ENCODE peak calls at places on chromosome 5, in five cellular contexts. X, W, T, M and Q are unnamed samples.

GRCh38 chr5:93164690-93165089 is 416.3 kb downstream of the NR2F1-AS1 start:
- DNase-seq in X (peak), W (no peak), T (no peak), M (peak), Q (no peak)

GRCh38 chr5:124061663-124062062 is 549.7 kb downstream of the CSNK1G3 start:
- DNase-seq in X (peak), W (no peak), T (peak), M (peak), Q (no peak)

GRCh38 chr5:9652295-9652694 is 22.1 kb upstream of the TAS2R1 start:
- DNase-seq in X (no peak), W (no peak), T (no peak), M (no peak), Q (no peak)

GRCh38 chr5:59768204-59769040 is 125.1 kb downstream of the PDE4D start:
- DNase-seq in X (peak), W (no peak), T (peak), M (peak), Q (no peak)

GRCh38 chr5:53030828-53031425 is 41.8 kb downstream of the ITGA2 start:
- DNase-seq in X (no peak), W (no peak), T (no peak), M (no peak), Q (no peak)

GRCh38 chr5:156411-157072 is 34.8 kb upstream of the LRRC14B start:
- DNase-seq in X (no peak), W (no peak), T (no peak), M (no peak), Q (no peak)

GRCh38 chr5:113190347-113190746 is 213.7 kb downstream of the DCP2 start:
- DNase-seq in X (no peak), W (no peak), T (no peak), M (no peak), Q (no peak)

GRCh38 chr5:164364237-164364636 is 858.8 kb downstream of the MAT2B start:
- DNase-seq in X (no peak), W (no peak), T (no peak), M (no peak), Q (no peak)

GRCh38 chr5:106521701-106522100 is 1149.0 kb downstream of the EFNA5 start:
- DNase-seq in X (no peak), W (no peak), T (no peak), M (no peak), Q (no peak)

GRCh38 chr5:106401561-106401960 is 1269.2 kb downstream of the EFNA5 start:
- DNase-seq in X (no peak), W (no peak), T (no peak), M (no peak), Q (no peak)

GRCh38 chr5:113336975-113337374 is 97.8 kb downstream of the TSSK1B start:
- DNase-seq in X (no peak), W (peak), T (no peak), M (peak), Q (no peak)

GRCh38 chr5:367358-368130 is 46.0 kb downstream of the AHRR start:
- DNase-seq in X (peak), W (no peak), T (no peak), M (peak), Q (no peak)

GRCh38 chr5:1727571-1727970 is 72.1 kb downstream of the MRPL36 start:
- DNase-seq in X (no peak), W (no peak), T (peak), M (no peak), Q (no peak)

GRCh38 chr5:90135979-90136378 is 273.6 kb downstream of the CETN3 start:
- DNase-seq in X (peak), W (peak), T (no peak), M (peak), Q (no peak)

GRCh38 chr5:74631088-74631960 is 9.2 kb downstream of the ENC1 start:
- DNase-seq in X (no peak), W (peak), T (no peak), M (no peak), Q (no peak)

GRCh38 chr5:38151878-38152277 is 106.5 kb upstream of the EGFLAM start:
- DNase-seq in X (no peak), W (no peak), T (no peak), M (no peak), Q (no peak)

GRCh38 chr5:24407486-24407885 is 237.3 kb downstream of the CDH10 start:
- DNase-seq in X (no peak), W (no peak), T (no peak), M (no peak), Q (no peak)

GRCh38 chr5:1325191-1325741 is 19.6 kb downstream of the CLPTM1L start:
- DNase-seq in X (no peak), W (no peak), T (no peak), M (no peak), Q (no peak)

GRCh38 chr5:143966280-143966679 is 154.3 kb downstream of the HMHB1 start:
- DNase-seq in X (no peak), W (no peak), T (no peak), M (no peak), Q (no peak)

GRCh38 chr5:154793599-154794524 is 38.7 kb downstream of the LARP1 start:
- DNase-seq in X (no peak), W (no peak), T (no peak), M (no peak), Q (no peak)

GRCh38 chr5:6378128-6379023 is at the start of gene MED10:
- DNase-seq in X (peak), W (peak), T (peak), M (peak), Q (peak)
- TF ChIP-seq POLR2A in X (peak), W (peak), T (no peak), M (peak), Q (peak)

GRCh38 chr5:16582081-16582480 is 34.7 kb downstream of the RETREG1 start:
- DNase-seq in X (no peak), W (no peak), T (no peak), M (no peak), Q (no peak)

GRCh38 chr5:16580382-16580781 is 36.4 kb downstream of the RETREG1 start:
- DNase-seq in X (no peak), W (no peak), T (no peak), M (no peak), Q (no peak)

GRCh38 chr5:16588434-16589214 is 28.2 kb downstream of the RETREG1 start:
- DNase-seq in X (no peak), W (no peak), T (no peak), M (no peak), Q (no peak)

GRCh38 chr5:16589658-16590057 is 27.1 kb downstream of the RETREG1 start:
- DNase-seq in X (no peak), W (no peak), T (no peak), M (no peak), Q (no peak)

DNA sequence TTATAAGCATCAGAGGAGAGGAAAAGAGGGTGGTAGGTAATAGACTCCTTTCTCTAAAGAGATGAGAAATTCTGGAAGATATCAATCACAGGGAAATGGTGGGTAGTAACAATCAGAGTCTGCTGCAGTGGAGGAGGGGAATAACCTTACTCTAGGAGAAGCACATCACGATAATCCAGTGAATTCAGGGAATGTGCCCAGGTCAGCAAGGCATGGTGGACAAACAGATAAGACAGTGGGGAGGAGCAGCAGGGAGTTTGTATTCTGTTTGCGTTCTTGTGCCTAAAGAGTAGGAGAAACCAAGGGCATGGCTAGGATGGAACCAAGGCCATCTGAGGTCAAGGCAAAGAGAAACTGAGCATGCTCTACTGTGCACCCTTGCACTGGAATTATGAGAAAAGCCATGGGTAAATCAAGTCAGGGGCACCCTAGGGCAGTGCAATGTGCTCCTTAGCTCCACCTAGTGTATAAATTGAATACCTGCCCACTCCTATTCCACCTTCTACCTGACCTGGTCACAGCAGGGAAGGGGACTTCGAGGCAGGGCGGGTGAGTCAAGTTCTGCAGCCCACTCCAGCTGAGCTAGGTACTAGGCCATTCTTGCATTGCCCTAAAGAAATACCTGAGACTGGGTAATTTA is 31.6 kb downstream of the RETREG1 start:
- DNase-seq in X (no peak), W (no peak), T (no peak), M (no peak), Q (no peak)
- TF ChIP-seq CTCF in X (peak), W (peak), T (no peak), M (no peak), Q (no peak)

GRCh38 chr5:179697993-179698934 is 503 bp upstream of the CANX start:
- DNase-seq in X (peak), W (peak), T (peak), M (peak), Q (peak)
- TF ChIP-seq POLR2A in X (peak), W (peak), T (no peak), M (peak), Q (no peak)

GRCh38 chr5:135204151-135204600 is 170.1 kb upstream of the PITX1 start:
- DNase-seq in X (no peak), W (peak), T (no peak), M (no peak), Q (no peak)
- TF ChIP-seq CTCF in X (peak), W (peak), T (no peak), M (peak), Q (no peak)

DNA sequence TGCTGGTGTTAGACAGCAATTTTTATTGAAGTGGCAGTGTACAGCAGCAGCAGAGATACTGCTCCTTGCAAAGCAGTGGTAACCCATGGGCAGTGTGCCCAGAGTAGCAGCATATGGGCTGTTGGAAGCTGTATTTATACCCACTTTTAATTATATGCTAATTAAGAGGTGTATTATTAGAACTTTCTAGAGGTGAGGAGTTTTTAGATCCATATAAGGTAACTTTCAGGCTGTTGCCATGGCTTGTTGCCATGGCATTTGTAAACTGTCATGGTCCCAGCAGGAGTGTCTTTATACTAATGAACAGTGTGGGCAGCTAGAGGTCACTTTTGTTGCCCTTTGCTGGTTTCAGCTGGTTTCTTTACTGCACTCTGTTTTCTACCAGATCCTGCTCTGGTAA is 3.7 kb upstream of the PJA2 start:
- DNase-seq in X (peak), W (no peak), T (peak), M (peak), Q (no peak)
- TF ChIP-seq POLR2A in X (no peak), W (no peak), T (no peak), M (no peak), Q (no peak)

GRCh38 chr5:171226864-171227263 is 82.2 kb upstream of the TLX3 start:
- DNase-seq in X (no peak), W (no peak), T (no peak), M (no peak), Q (no peak)

GRCh38 chr5:171221931-171222330 is 87.1 kb upstream of the TLX3 start:
- DNase-seq in X (no peak), W (no peak), T (no peak), M (no peak), Q (no peak)

GRCh38 chr5:171223927-171224326 is 85.1 kb upstream of the TLX3 start:
- DNase-seq in X (no peak), W (no peak), T (no peak), M (no peak), Q (no peak)

GRCh38 chr5:171226096-171226495 is 83.0 kb upstream of the TLX3 start:
- DNase-seq in X (no peak), W (no peak), T (no peak), M (no peak), Q (no peak)
- TF ChIP-seq CTCF in X (no peak), W (peak), T (no peak), M (no peak), Q (no peak)

DNA sequence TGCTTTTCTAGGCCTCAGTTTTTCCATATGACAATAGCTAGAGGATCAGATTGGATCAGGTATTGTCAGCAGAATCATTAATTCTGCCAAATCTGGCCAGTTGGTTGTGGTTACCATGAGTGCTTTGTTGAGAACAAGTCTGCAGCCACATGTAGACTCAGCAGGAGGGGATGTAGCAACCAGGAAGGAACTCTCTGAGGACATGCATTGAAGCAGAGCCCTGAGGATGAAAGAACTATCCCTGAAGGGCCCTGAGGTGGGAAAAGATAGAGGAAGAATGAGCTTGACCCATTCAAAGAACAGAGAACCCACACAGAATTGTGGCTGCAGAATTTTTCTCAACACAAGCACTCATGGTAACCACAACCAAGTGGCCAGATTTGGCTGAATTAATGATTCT is 60.1 kb upstream of the AFAP1L1 start:
- DNase-seq in X (no peak), W (no peak), T (no peak), M (no peak), Q (no peak)
- TF ChIP-seq POLR2A in X (no peak), W (no peak), T (no peak), M (no peak), Q (no peak)

GRCh38 chr5:109689740-109690455 is at the start of gene MAN2A1:
- DNase-seq in X (peak), W (peak), T (peak), M (peak), Q (peak)

GRCh38 chr5:109692852-109693251 is 3.1 kb downstream of the MAN2A1 start:
- DNase-seq in X (peak), W (no peak), T (no peak), M (peak), Q (no peak)

GRCh38 chr5:109690456-109691247 is 925 bp downstream of the MAN2A1 start:
- DNase-seq in X (peak), W (peak), T (peak), M (peak), Q (no peak)

GRCh38 chr5:109692011-109692410 is 2.3 kb downstream of the MAN2A1 start:
- DNase-seq in X (no peak), W (peak), T (no peak), M (no peak), Q (no peak)

DNA sequence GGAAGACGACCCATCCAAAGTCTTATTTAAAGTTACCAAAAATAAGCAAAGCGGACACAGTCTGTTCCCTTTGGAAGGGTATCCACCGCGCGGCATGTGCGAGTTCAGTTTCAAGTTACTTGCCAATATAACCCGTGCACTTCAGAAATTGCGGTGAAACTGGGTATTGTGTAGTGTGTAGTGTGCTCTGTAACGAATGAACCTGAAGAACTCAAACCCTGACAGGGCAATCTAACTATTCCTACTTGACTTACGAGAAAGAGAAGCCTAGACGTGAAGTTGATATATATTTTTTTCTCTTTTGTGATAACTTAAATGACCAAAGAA is 1.5 kb downstream of the MAN2A1 start:
- DNase-seq in X (no peak), W (no peak), T (no peak), M (no peak), Q (no peak)
- TF ChIP-seq CTCF in X (no peak), W (no peak), T (no peak), M (no peak), Q (no peak)

GRCh38 chr5:108748354-108749129 is 845 bp downstream of the FER start:
- DNase-seq in X (peak), W (peak), T (peak), M (peak), Q (peak)

GRCh38 chr5:108749130-108749861 is 1.6 kb downstream of the FER start:
- DNase-seq in X (no peak), W (peak), T (no peak), M (no peak), Q (no peak)

GRCh38 chr5:108743344-108743743 is 4.4 kb upstream of the FER start:
- DNase-seq in X (no peak), W (no peak), T (no peak), M (no peak), Q (no peak)

GRCh38 chr5:108747111-108748009 is at the start of gene FER:
- DNase-seq in X (no peak), W (peak), T (no peak), M (peak), Q (no peak)

GRCh38 chr5:108748010-108748353 is 285 bp downstream of the FER start:
- DNase-seq in X (no peak), W (no peak), T (no peak), M (no peak), Q (no peak)
- TF ChIP-seq POLR2A in X (no peak), W (no peak), T (no peak), M (no peak), Q (no peak)

DNA sequence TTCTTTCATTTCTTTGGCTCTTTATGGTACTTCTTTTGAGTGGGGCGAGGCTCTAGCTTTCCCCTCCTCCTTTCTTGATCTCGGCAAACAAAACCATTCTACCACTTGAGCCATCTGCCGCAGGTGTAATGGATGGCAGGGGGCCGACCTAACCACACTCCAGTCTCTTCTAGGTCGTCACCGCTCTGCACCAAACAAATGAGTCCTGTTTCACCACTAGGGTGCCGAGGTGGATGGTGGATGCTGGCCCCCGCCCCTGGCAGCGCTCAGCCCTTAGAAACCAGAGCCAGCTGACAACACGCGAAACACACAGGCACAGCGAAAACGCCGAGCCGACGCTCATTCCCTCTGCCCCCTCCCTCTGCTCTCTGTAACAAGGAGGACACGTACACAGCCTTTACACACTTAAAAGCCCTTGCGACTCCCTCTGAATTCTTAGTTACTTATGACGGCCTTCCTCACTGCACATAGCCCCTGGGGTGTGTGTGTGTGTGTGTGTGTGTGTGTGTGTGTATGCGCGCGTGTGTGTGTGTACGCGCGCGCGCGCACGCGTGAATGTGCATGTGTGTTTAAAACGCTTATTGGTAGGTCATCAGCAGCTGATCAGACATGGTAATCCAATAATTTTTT is 199.4 kb downstream of the MEF2C start:
- DNase-seq in X (no peak), W (peak), T (no peak), M (no peak), Q (no peak)
- TF ChIP-seq CTCF in X (no peak), W (peak), T (no peak), M (no peak), Q (no peak)